ENCODE peak calls at places on chromosomes 6 and 20, in ten cellular contexts. P is epithelial cell of esophagus, O is IMR-90, D is NB4, U is hepatocyte, V is brain microvascular endothelial cell, L is PC-9, M is body of pancreas, A is astrocyte of the spinal cord, Z is adrenal gland. Y is an unnamed sample.
A peak's percentile ranks its signal among the peaks of the same experiment; 100 is the strongest.

GRCh38 chr6:31947864-31948263 is 2.0 kb downstream of the CFB start:
- DNase-seq in P (no peak), O (no peak), D (no peak), U (no peak), V (no peak), L (no peak), M (no peak), A (no peak), Z (no peak), Y (no peak)

GRCh38 chr6:132005177-132005576 is 54.0 kb upstream of the CCN2 start:
- DNase-seq in P (no peak), O (no peak), D (no peak), U (no peak), V (no peak), L (no peak), M (no peak), A (no peak), Z (no peak), Y (no peak)

GRCh38 chr20:47118641-47119040 is 224.0 kb downstream of the EYA2 start:
- DNase-seq in P (no peak), O (peak; percentile 28), D (no peak), U (no peak), V (no peak), L (no peak), M (peak; percentile 28), A (no peak), Z (no peak), Y (no peak)

GRCh38 chr6:13243033-13243432 is 85.3 kb downstream of the TBC1D7 start:
- DNase-seq in P (no peak), O (peak; percentile 7), D (no peak), U (no peak), V (no peak), L (no peak), M (no peak), A (peak; percentile 5), Z (no peak), Y (no peak)

GRCh38 chr6:11035961-11036360 is 8.1 kb downstream of the ELOVL2 start:
- DNase-seq in P (no peak), O (no peak), D (no peak), U (no peak), V (no peak), L (no peak), M (no peak), A (no peak), Z (no peak), Y (no peak)

GRCh38 chr6:25054469-25054868 is 118.7 kb upstream of the RIPOR2 start:
- DNase-seq in P (peak; percentile 61), O (peak; percentile 88), D (no peak), U (no peak), V (peak; percentile 55), L (peak; percentile 52), M (no peak), A (peak; percentile 82), Z (no peak), Y (no peak)

GRCh38 chr20:58753929-58754551 is 61.4 kb downstream of the NPEPL1 start:
- DNase-seq in P (no peak), O (no peak), D (no peak), U (no peak), V (no peak), L (no peak), M (no peak), A (no peak), Z (no peak), Y (no peak)

GRCh38 chr6:147341486-147341885 is 137.3 kb downstream of the STXBP5 start:
- DNase-seq in P (no peak), O (no peak), D (no peak), U (peak; percentile 7), V (no peak), L (no peak), M (no peak), A (no peak), Z (no peak), Y (peak; percentile 10)

GRCh38 chr20:16806886-16807285 is 58.7 kb downstream of the OTOR start:
- DNase-seq in P (no peak), O (peak; percentile 39), D (no peak), U (no peak), V (peak; percentile 7), L (no peak), M (no peak), A (no peak), Z (no peak), Y (no peak)

GRCh38 chr6:101116337-101116736 is 235.2 kb upstream of the ASCC3 start:
- DNase-seq in P (no peak), O (no peak), D (no peak), U (no peak), V (no peak), L (no peak), M (no peak), A (no peak), Z (no peak), Y (no peak)

GRCh38 chr6:7171119-7171518 is 63.4 kb downstream of the RREB1 start:
- DNase-seq in P (no peak), O (no peak), D (peak; percentile 9), U (peak; percentile 43), V (no peak), L (no peak), M (peak; percentile 81), A (no peak), Z (no peak), Y (no peak)

GRCh38 chr6:169722362-169723199 is 1.7 kb downstream of the PHF10 start:
- DNase-seq in P (peak; percentile 62), O (peak; percentile 88), D (peak; percentile 81), U (peak; percentile 69), V (peak; percentile 61), L (peak; percentile 60), M (peak; percentile 51), A (peak; percentile 86), Z (peak; percentile 66), Y (no peak)

GRCh38 chr6:9398794-9399373 is 963.5 kb upstream of the SLC35B3 start:
- DNase-seq in P (no peak), O (no peak), D (no peak), U (peak; percentile 8), V (no peak), L (no peak), M (no peak), A (no peak), Z (no peak), Y (no peak)
- H3K4me3 ChIP-seq in P (no peak overlapping the region), O (no peak overlapping the region), D (no peak overlapping the region), U (no peak overlapping the region), V (peak overlapping the region; percentile 20), L (no peak overlapping the region), M (no peak overlapping the region), A (no peak overlapping the region), Z (no peak overlapping the region), Y (peak overlapping the region; percentile 2)

DNA sequence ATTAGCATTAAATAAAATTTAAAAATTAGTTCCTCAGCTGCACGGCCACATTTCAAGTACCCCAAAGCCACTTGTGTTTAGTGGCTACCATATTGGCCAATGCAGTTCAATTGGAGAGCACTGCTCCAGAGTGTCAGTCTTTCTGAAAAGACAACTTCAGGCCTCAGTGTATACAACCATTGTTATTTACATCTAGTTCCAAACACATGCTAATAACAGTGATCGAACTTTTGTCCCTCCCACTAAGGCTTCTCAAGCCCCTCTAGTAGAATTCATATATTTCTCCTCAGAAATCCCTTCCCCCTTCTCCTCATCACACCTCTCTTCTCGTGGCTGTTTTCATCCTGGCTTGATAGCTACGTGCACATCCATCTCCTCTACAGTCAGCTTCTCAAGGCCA is 32.9 kb downstream of the HIVEP2 start:
- DNase-seq in P (no peak), O (no peak), D (no peak), U (no peak), V (no peak), L (no peak), M (no peak), A (no peak), Z (no peak), Y (no peak)
- H3K4me3 ChIP-seq in P (no peak overlapping the region), O (no peak overlapping the region), D (no peak overlapping the region), U (no peak overlapping the region), V (no peak overlapping the region), L (no peak overlapping the region), M (no peak overlapping the region), A (no peak overlapping the region), Z (no peak overlapping the region), Y (no peak overlapping the region)

GRCh38 chr6:112241820-112242443 is 12.4 kb downstream of the LAMA4 start:
- DNase-seq in P (no peak), O (no peak), D (no peak), U (no peak), V (no peak), L (no peak), M (no peak), A (no peak), Z (no peak), Y (no peak)

GRCh38 chr6:112245511-112246203 is 8.7 kb downstream of the LAMA4 start:
- DNase-seq in P (no peak), O (peak; percentile 93), D (no peak), U (no peak), V (no peak), L (no peak), M (no peak), A (peak; percentile 88), Z (no peak), Y (no peak)

GRCh38 chr6:112243861-112244415 is 10.4 kb downstream of the LAMA4 start:
- DNase-seq in P (peak; percentile 56), O (no peak), D (no peak), U (no peak), V (no peak), L (peak; percentile 85), M (no peak), A (no peak), Z (no peak), Y (no peak)

GRCh38 chr6:112247275-112247674 is 7.1 kb downstream of the LAMA4 start:
- DNase-seq in P (no peak), O (no peak), D (no peak), U (no peak), V (no peak), L (no peak), M (no peak), A (no peak), Z (no peak), Y (no peak)

GRCh38 chr6:112244428-112244827 is 9.9 kb downstream of the LAMA4 start:
- DNase-seq in P (no peak), O (no peak), D (no peak), U (no peak), V (no peak), L (no peak), M (no peak), A (no peak), Z (no peak), Y (no peak)
- H3K4me3 ChIP-seq in P (no peak overlapping the region), O (no peak overlapping the region), D (no peak overlapping the region), U (no peak overlapping the region), V (no peak overlapping the region), L (peak overlapping the region; percentile 19), M (no peak overlapping the region), A (no peak overlapping the region), Z (no peak overlapping the region), Y (no peak overlapping the region)

GRCh38 chr6:167152858-167153257 is 4.9 kb downstream of the GPR31 start:
- DNase-seq in P (no peak), O (no peak), D (no peak), U (no peak), V (no peak), L (no peak), M (no peak), A (no peak), Z (no peak), Y (no peak)
- H3K4me3 ChIP-seq in P (no peak overlapping the region), O (no peak overlapping the region), D (no peak overlapping the region), U (no peak overlapping the region), V (no peak overlapping the region), L (no peak overlapping the region), M (no peak overlapping the region), A (no peak overlapping the region), Z (no peak overlapping the region), Y (no peak overlapping the region)

Y was measured in kidney epithelial cell.